ENCODE peak calls at places on chromosome 2, in ten cellular contexts. Q is cardiac muscle cell, M is kidney, K is GM06990, P is bronchial epithelial cell, C is breast epithelium, D is brain microvascular endothelial cell, N is foreskin fibroblast, J is transverse colon, F is fibroblast of lung. V is an unnamed sample.

GRCh38 chr2:130806370-130806769 is 30.3 kb upstream of the ARHGEF4 start:
- DNase-seq in Q (no peak), M (no peak), K (no peak), P (no peak), C (no peak), D (no peak), N (no peak), J (no peak), F (no peak), V (no peak)

GRCh38 chr2:168583064-168583709 is 127.1 kb downstream of the CERS6 start:
- DNase-seq in Q (peak), M (no peak), K (no peak), P (no peak), C (no peak), D (no peak), N (no peak), J (no peak), F (peak), V (no peak)

GRCh38 chr2:109318150-109318948 is 189.3 kb downstream of the SH3RF3 start:
- DNase-seq in Q (peak), M (peak), K (no peak), P (no peak), C (peak), D (peak), N (peak), J (peak), F (peak), V (peak)

GRCh38 chr2:138391956-138392355 is 109.6 kb upstream of the SPOPL start:
- DNase-seq in Q (no peak), M (no peak), K (no peak), P (peak), C (no peak), D (no peak), N (peak), J (no peak), F (peak), V (no peak)

GRCh38 chr2:191417746-191418145 is 172.5 kb downstream of the MYO1B start:
- DNase-seq in Q (no peak), M (no peak), K (no peak), P (no peak), C (no peak), D (no peak), N (no peak), J (peak), F (no peak), V (no peak)

GRCh38 chr2:233926806-233927205 is 9.6 kb downstream of the TRPM8 start:
- DNase-seq in Q (no peak), M (no peak), K (no peak), P (peak), C (peak), D (no peak), N (no peak), J (no peak), F (peak), V (no peak)

GRCh38 chr2:121085801-121086200 is 199.2 kb downstream of the TFCP2L1 start:
- DNase-seq in Q (no peak), M (peak), K (no peak), P (no peak), C (no peak), D (no peak), N (no peak), J (no peak), F (no peak), V (no peak)

GRCh38 chr2:32772623-32773221 is 144.9 kb downstream of the TTC27 start:
- DNase-seq in Q (peak), M (no peak), K (no peak), P (peak), C (no peak), D (peak), N (peak), J (no peak), F (peak), V (peak)

GRCh38 chr2:54864727-54865126 is 141.3 kb downstream of the EML6 start:
- DNase-seq in Q (no peak), M (no peak), K (no peak), P (no peak), C (no peak), D (no peak), N (no peak), J (no peak), F (no peak), V (no peak)

GRCh38 chr2:124647663-124648062 is 622.6 kb downstream of the CNTNAP5 start:
- DNase-seq in Q (no peak), M (no peak), K (no peak), P (no peak), C (no peak), D (no peak), N (no peak), J (no peak), F (no peak), V (no peak)

GRCh38 chr2:124652099-124652498 is 627.0 kb downstream of the CNTNAP5 start:
- DNase-seq in Q (no peak), M (no peak), K (no peak), P (no peak), C (no peak), D (no peak), N (no peak), J (no peak), F (no peak), V (no peak)

GRCh38 chr2:124647245-124647644 is 622.2 kb downstream of the CNTNAP5 start:
- DNase-seq in Q (no peak), M (no peak), K (no peak), P (no peak), C (no peak), D (no peak), N (no peak), J (no peak), F (no peak), V (no peak)

DNA sequence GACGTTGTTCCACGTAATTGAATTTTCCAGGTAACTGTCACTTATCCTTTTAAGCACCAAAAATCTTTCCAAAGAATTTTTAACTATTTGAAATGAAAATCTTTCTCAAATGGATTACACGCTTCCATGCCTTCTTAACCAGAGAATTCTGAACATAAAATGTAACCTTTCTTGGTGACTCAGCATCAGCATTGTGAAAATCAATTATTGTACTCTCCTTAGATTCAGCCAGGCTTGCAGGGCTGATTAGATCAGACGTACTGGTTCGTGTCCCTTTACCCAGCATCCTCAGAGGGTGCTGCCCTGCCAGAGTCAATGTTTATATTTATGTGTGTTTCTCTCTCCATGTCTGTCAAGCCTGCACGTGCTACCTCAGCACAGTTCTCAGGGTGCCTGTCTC is 623.9 kb downstream of the CNTNAP5 start:
- DNase-seq in Q (no peak), M (no peak), K (no peak), P (no peak), C (no peak), D (no peak), N (no peak), J (no peak), F (no peak), V (no peak)
- TF ChIP-seq CTCF in Q (no peak), M (no peak), K (no peak), P (no peak), C (no peak), D (no peak), N (no peak), J (no peak), F (no peak), V (no peak)

DNA sequence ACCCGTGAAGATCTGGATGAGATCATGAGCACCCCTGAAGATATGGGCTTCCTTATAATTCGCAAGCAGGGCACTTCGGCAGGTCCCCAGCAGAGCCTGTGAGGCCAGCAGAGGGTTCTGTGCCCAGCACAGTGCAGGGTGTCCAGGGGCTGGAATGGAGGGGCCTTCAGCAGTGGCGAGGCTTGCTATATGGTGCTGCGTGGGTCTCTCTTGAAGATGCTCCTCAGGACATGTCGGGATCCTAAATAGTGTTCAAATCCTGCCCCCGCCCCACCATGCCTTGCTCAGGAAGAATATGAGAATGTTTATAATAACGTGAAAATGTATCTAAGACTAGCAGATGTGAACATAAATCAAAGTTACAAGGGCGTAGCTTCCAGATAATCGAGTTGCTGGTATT is 60.3 kb upstream of the RBM44 start:
- DNase-seq in Q (no peak), M (no peak), K (no peak), P (no peak), C (no peak), D (no peak), N (no peak), J (no peak), F (no peak), V (no peak)
- H3K4me3 ChIP-seq in Q (no peak), M (no peak), K (no peak), P (no peak), C (no peak), D (no peak), N (no peak), J (no peak), F (no peak), V (no peak)

DNA sequence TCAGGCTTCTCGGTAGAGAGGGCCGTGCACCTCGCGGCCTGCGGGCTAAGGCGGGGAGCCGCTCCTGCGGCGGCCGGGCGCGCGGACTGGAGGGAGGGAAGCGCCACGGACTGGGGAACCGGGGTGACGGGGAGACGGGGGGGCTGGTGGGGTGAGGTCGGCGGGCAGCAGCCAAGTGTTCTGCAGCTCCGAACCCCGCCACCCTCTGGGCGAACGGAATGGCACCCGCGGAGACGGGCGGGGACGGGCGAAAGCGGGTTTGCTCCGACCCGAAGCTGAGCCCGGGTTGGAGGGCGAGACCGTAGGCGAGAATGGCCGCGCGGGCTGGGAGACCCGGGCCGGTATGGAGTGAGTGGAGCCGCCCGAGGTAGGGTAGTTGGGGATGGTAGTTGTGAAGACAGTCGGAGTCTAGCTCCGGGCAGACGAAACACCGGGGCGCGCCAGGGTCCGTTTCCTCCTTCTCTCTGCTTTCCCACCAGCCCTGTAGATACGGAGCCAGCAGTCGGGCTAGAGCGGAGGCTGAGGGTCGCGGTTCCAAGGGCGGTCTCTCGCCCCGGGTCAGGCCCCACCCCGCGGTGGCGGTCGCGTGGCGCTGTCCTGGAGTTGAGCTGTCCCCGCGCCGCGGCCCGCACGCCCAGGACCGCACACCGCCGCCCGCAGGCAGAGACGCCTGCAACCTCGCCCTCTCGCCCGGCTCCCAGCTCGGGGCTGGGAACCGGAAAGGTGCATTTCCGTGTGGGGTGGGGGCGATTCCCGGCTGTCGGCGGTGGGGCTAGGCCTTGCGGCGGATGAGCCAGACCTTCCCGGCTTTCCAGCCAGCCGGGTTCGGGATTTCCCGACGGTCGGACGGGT is 160.3 kb upstream of the SIX2 start:
- DNase-seq in Q (peak), M (no peak), K (peak), P (peak), C (no peak), D (peak), N (peak), J (no peak), F (no peak), V (no peak)
- TF ChIP-seq CTCF in Q (no peak), M (no peak), K (no peak), P (peak), C (no peak), D (peak), N (no peak), J (no peak), F (no peak), V (no peak)

DNA sequence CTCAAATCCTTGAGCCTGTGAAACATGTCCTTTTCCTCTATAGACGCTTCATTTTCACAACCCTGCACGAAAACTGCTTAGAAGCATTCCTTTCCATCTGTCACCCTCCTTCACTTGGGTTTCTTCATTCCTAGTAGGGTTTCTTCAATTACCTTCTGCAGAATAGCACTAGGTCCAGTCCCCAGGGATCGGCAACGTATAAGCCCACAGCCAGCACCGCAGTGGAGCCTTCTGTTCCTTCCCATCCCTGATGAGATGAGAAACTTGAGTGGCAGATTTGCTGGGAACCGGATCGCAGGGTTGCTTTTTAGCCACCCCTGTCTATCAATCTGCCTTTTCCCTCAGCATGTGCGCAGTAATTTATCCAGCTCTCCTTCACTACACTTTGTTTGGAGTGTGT is 94.1 kb downstream of the CD8B2 start:
- DNase-seq in Q (no peak), M (no peak), K (no peak), P (no peak), C (no peak), D (no peak), N (no peak), J (no peak), F (no peak), V (no peak)
- H3K4me3 ChIP-seq in Q (no peak), M (no peak), K (no peak), P (no peak), C (no peak), D (no peak), N (no peak), J (no peak), F (no peak), V (no peak)

DNA sequence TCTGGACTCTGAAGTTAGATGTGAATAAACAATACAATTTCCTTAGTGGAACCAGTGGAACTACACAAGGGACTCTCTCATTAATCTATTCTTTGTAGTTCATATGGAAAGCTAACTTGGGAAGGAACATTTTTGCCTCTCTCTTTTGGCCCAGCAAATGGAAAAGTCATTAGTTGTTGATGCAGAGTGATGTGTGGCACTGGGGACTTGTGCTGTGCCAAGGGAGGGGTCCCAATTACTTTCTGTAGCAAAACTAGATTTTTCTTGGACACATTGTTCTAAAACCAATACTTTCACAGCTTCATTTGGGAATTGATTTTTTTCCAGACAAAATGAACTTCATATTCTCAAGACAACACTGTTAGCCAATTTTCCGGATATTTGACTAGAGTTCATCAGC is 376.9 kb downstream of the TRIB2 start:
- DNase-seq in Q (no peak), M (no peak), K (no peak), P (no peak), C (no peak), D (no peak), N (no peak), J (no peak), F (no peak), V (no peak)
- TF ChIP-seq CTCF in Q (no peak), M (no peak), K (no peak), P (no peak), C (no peak), D (no peak), N (no peak), J (no peak), F (no peak), V (no peak)

GRCh38 chr2:226838758-226839555 is 3.1 kb downstream of the RHBDD1 start:
- DNase-seq in Q (no peak), M (no peak), K (no peak), P (no peak), C (no peak), D (no peak), N (no peak), J (no peak), F (no peak), V (no peak)
- H3K4me3 ChIP-seq in Q (no peak), M (no peak), K (peak), P (no peak), C (no peak), D (no peak), N (no peak), J (no peak), F (no peak), V (no peak)

V was measured in HFF-Myc.